ENCODE peak calls at places on chromosomes 16 and 17, in ten cellular contexts. S is activated naive CD4-positive, alpha-beta T cell; D is T-helper 22 cell; V is NCI-H526; P is activated effector memory CD4-positive, alpha-beta T cell treated with anti-CD3 and anti-CD28 coated beads, Interleukin-2, amount 50 U/mL, for 16 hours; M is fibroblast of gingiva; I is amniotic stem cell; K is NCI-H1417; E is AG10803; X is hepatocyte. Z is an unnamed sample.

GRCh38 chr17:43438626-43439529 is 40.1 kb downstream of the ARL4D start:
- DNase-seq in S (no peak), D (no peak), V (no peak), P (no peak), M (no peak), I (no peak), K (peak; percentile 62), E (no peak), X (no peak), Z (no peak)

GRCh38 chr16:22948603-22949368 is 134.8 kb downstream of the HS3ST2 start:
- DNase-seq in S (no peak), D (no peak), V (peak; percentile 72), P (peak; percentile 74), M (peak; percentile 30), I (peak; percentile 11), K (peak; percentile 28), E (peak; percentile 45), X (peak; percentile 38), Z (no peak)

GRCh38 chr17:30922235-30922993 is 669 bp downstream of the ADAP2 start:
- DNase-seq in S (no peak), D (no peak), V (peak; percentile 52), P (no peak), M (no peak), I (no peak), K (no peak), E (no peak), X (peak; percentile 20), Z (no peak)

GRCh38 chr17:63696381-63696961 is 3.5 kb downstream of the LIMD2 start:
- DNase-seq in S (peak; percentile 36), D (no peak), V (peak; percentile 47), P (peak; percentile 73), M (peak; percentile 25), I (no peak), K (no peak), E (peak; percentile 38), X (no peak), Z (no peak)

GRCh38 chr16:67537636-67538591 is 9.3 kb downstream of the RIPOR1 start:
- DNase-seq in S (peak; percentile 65), D (peak; percentile 77), V (peak; percentile 29), P (peak; percentile 88), M (no peak), I (no peak), K (peak; percentile 43), E (no peak), X (peak; percentile 79), Z (peak; percentile 74)

GRCh38 chr16:19377864-19378263 is 39.8 kb upstream of the TMC5 start:
- DNase-seq in S (no peak), D (no peak), V (no peak), P (no peak), M (no peak), I (no peak), K (no peak), E (no peak), X (no peak), Z (no peak)

GRCh38 chr17:2391597-2392251 is 9.1 kb downstream of the MNT start:
- DNase-seq in S (no peak), D (no peak), V (no peak), P (no peak), M (no peak), I (no peak), K (no peak), E (no peak), X (no peak), Z (no peak)

GRCh38 chr17:78618264-78619066 is 41.3 kb upstream of the DNAH17 start:
- DNase-seq in S (no peak), D (no peak), V (no peak), P (no peak), M (no peak), I (no peak), K (no peak), E (no peak), X (no peak), Z (no peak)

GRCh38 chr16:64712027-64712426 is 409.8 kb downstream of the CDH11 start:
- DNase-seq in S (no peak), D (no peak), V (no peak), P (no peak), M (no peak), I (no peak), K (no peak), E (peak; percentile 5), X (no peak), Z (no peak)

GRCh38 chr16:29645699-29646187 is 17.3 kb upstream of the SPN start:
- DNase-seq in S (no peak), D (no peak), V (peak; percentile 21), P (no peak), M (peak; percentile 10), I (no peak), K (no peak), E (no peak), X (no peak), Z (no peak)

GRCh38 chr16:79272141-79272577 is 328.4 kb downstream of the MAF start:
- DNase-seq in S (peak; percentile 15), D (peak; percentile 52), V (no peak), P (peak; percentile 87), M (no peak), I (no peak), K (no peak), E (no peak), X (no peak), Z (peak; percentile 33)

GRCh38 chr17:83148317-83149044 is 69.1 kb downstream of the METRNL start:
- DNase-seq in S (no peak), D (no peak), V (no peak), P (no peak), M (no peak), I (no peak), K (no peak), E (no peak), X (peak; percentile 1), Z (no peak)

GRCh38 chr16:71900336-71900735 is 5.0 kb downstream of the IST1 start:
- DNase-seq in S (no peak), D (no peak), V (no peak), P (no peak), M (no peak), I (no peak), K (no peak), E (no peak), X (no peak), Z (no peak)

GRCh38 chr17:8728251-8728925 is 16.2 kb downstream of the CCDC42 start:
- DNase-seq in S (no peak), D (no peak), V (no peak), P (no peak), M (no peak), I (no peak), K (no peak), E (no peak), X (no peak), Z (no peak)

GRCh38 chr17:58329808-58330543 is 1.4 kb upstream of the TSPOAP1 start:
- DNase-seq in S (no peak), D (no peak), V (peak; percentile 50), P (no peak), M (no peak), I (no peak), K (no peak), E (no peak), X (no peak), Z (peak; percentile 41)

GRCh38 chr17:8702996-8703395 is 41.6 kb downstream of the CCDC42 start:
- DNase-seq in S (no peak), D (no peak), V (no peak), P (no peak), M (no peak), I (no peak), K (no peak), E (no peak), X (no peak), Z (no peak)

GRCh38 chr16:70380919-70381603 is 34.4 kb downstream of the DDX19A start:
- DNase-seq in S (peak; percentile 94), D (peak; percentile 93), V (peak; percentile 97), P (peak; percentile 98), M (peak; percentile 96), I (peak; percentile 94), K (peak; percentile 94), E (peak; percentile 96), X (peak; percentile 98), Z (peak; percentile 92)

GRCh38 chr16:81573533-81573932 is 128.9 kb downstream of the CMIP start:
- DNase-seq in S (no peak), D (no peak), V (no peak), P (no peak), M (no peak), I (no peak), K (no peak), E (no peak), X (no peak), Z (no peak)